ENCODE peak calls at places on chromosomes 16 and 17, in four cellular contexts. Q is A549, G is K562, W is HepG2. T is an unnamed sample.

GRCh38 chr16:69709456-69710084 is 16.8 kb downstream of the NQO1 start:
- DNase-seq in Q (peak), G (peak), W (peak), T (no peak)

GRCh38 chr16:71775949-71776348 is 32.7 kb downstream of the AP1G1 start:
- DNase-seq in Q (no peak), G (no peak), W (no peak), T (no peak)

GRCh38 chr17:56431736-56432135 is 161.8 kb upstream of the NOG start:
- DNase-seq in Q (no peak), G (no peak), W (no peak), T (no peak)

GRCh38 chr17:50117202-50118040 is 12.5 kb downstream of the SAMD14 start:
- DNase-seq in Q (peak), G (peak), W (peak), T (peak)

GRCh38 chr17:6019959-6020358 is 50.2 kb upstream of the WSCD1 start:
- DNase-seq in Q (no peak), G (peak), W (no peak), T (no peak)

GRCh38 chr17:45384047-45384799 is 48.4 kb downstream of the ARHGAP27 start:
- DNase-seq in Q (no peak), G (peak), W (no peak), T (no peak)

GRCh38 chr17:72711531-72712310 is 380.8 kb downstream of the SLC39A11 start:
- DNase-seq in Q (no peak), G (no peak), W (no peak), T (no peak)

GRCh38 chr16:15482068-15482747 is 47.8 kb downstream of the BMERB1 start:
- DNase-seq in Q (peak), G (peak), W (peak), T (peak)

GRCh38 chr17:34816806-34817205 is 144.5 kb downstream of the CCT6B start:
- DNase-seq in Q (no peak), G (no peak), W (no peak), T (no peak)

GRCh38 chr16:80231888-80232287 is 308.9 kb upstream of the DYNLRB2 start:
- DNase-seq in Q (no peak), G (no peak), W (peak), T (no peak)

GRCh38 chr17:78780335-78780734 is 1.7 kb downstream of the CYTH1 start:
- DNase-seq in Q (no peak), G (no peak), W (no peak), T (no peak)

GRCh38 chr17:20267459-20267842 is 199.9 kb downstream of the LGALS9B start:
- DNase-seq in Q (no peak), G (peak), W (no peak), T (no peak)

DNA sequence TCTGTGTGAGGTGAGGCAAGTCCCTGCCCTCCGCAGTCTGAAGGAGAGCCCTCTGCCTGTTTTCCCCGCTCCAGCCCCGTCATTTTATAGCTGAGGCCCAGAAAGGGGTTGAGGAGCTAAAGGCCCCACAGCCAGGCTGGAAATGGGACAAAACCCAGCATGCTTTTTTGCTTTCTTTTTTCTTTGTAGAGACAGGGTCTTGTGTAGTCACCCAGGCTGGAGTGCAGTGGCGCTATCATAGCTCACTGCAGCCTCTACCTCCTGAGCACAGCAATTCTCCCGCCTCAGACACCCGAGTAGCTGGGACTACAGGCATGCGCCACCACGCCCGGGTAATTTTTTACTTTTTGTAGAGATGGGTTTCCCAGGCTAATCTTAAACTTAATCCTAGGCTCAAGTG is 11.0 kb upstream of the LITAF start:
- DNase-seq in Q (no peak), G (no peak), W (no peak), T (no peak)
- TF ChIP-seq PHF8 in Q (no peak), G (no peak), W (no peak), T (no peak)

GRCh38 chr17:15649861-15650391 is 30.4 kb upstream of the FBXW10B start:
- DNase-seq in Q (peak), G (no peak), W (no peak), T (no peak)

GRCh38 chr17:15648384-15648783 is 28.9 kb upstream of the FBXW10B start:
- DNase-seq in Q (no peak), G (peak), W (no peak), T (no peak)

GRCh38 chr17:15652960-15653359 is 31.2 kb downstream of the TRIM16 start:
- DNase-seq in Q (no peak), G (no peak), W (no peak), T (no peak)

GRCh38 chr17:15651001-15651582 is 31.6 kb upstream of the FBXW10B start:
- DNase-seq in Q (no peak), G (no peak), W (no peak), T (no peak)

GRCh38 chr17:15651583-15652110 is 32.1 kb upstream of the FBXW10B start:
- DNase-seq in Q (peak), G (peak), W (peak), T (no peak)
- TF ChIP-seq PHF8 in Q (no peak), G (no peak), W (no peak), T (no peak)

DNA sequence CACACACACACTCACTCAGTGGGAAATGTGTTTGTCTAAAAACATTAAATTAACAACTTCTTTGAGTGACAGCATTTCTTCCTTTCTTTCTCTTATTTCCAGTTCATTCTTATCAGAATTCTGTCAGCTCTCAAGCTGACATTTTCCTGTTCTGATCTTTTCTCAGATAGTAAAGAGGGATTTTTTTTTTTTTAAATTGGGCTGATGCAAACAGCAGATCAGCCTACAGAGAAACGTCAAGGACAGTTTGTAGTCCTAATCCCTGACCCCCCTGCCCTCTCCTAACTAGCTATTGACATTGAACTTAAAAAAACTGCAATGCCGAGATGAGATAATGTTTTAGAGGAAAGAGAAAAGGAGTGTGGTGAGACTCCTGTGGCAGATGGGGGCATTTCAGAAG is 139.2 kb upstream of the ZFHX3 start:
- DNase-seq in Q (no peak), G (no peak), W (peak), T (no peak)
- TF ChIP-seq PHF8 in Q (no peak), G (no peak), W (no peak), T (no peak)

GRCh38 chr17:40431231-40431602 is 12.0 kb upstream of the IGFBP4 start:
- DNase-seq in Q (no peak), G (no peak), W (no peak), T (no peak)

GRCh38 chr17:40430272-40431230 is 12.7 kb upstream of the IGFBP4 start:
- DNase-seq in Q (no peak), G (no peak), W (no peak), T (no peak)

GRCh38 chr17:40436631-40437030 is 6.6 kb upstream of the IGFBP4 start:
- DNase-seq in Q (no peak), G (no peak), W (no peak), T (no peak)

GRCh38 chr17:40433551-40434384 is 9.5 kb upstream of the IGFBP4 start:
- DNase-seq in Q (peak), G (peak), W (no peak), T (no peak)

DNA sequence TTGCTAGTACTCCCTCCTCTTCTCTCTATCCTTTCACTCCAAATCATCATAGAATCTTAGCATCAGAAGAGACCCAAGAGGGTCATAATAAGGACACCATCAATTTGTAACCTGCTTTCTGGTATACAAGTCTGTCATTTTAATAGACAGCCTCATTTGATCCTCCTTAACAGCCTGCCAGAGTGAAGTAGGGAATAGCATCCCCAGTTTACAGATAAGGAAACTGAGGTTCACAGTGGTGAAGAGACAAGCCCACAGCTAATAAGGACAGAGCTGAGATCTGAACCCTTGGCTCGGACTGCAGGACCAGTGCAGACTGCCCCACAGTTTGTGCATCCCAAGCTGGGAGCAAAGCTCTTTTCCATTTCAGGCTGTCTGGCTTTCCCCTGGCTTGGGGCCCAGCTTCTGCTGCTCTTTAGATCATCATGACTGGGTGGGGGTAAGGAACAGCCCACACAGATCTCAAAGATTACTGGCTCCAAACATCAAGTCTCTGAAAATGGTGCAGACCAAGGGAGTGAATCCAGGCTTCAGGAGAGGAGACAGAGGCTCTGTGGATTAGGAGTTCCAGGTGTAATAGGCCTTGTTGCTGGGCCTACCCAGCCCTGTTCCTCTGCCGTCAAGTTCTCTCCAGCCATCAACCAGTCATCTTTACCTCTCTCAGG is 10.3 kb upstream of the IGFBP4 start:
- DNase-seq in Q (no peak), G (peak), W (no peak), T (no peak)
- TF ChIP-seq PHF8 in Q (no peak), G (no peak), W (no peak), T (no peak)

GRCh38 chr16:17176199-17176598 is 294.6 kb downstream of the XYLT1 start:
- DNase-seq in Q (no peak), G (no peak), W (no peak), T (no peak)

GRCh38 chr16:17177242-17177967 is 293.4 kb downstream of the XYLT1 start:
- DNase-seq in Q (no peak), G (no peak), W (no peak), T (no peak)

GRCh38 chr16:17173134-17173729 is 297.5 kb downstream of the XYLT1 start:
- DNase-seq in Q (no peak), G (no peak), W (peak), T (no peak)

DNA sequence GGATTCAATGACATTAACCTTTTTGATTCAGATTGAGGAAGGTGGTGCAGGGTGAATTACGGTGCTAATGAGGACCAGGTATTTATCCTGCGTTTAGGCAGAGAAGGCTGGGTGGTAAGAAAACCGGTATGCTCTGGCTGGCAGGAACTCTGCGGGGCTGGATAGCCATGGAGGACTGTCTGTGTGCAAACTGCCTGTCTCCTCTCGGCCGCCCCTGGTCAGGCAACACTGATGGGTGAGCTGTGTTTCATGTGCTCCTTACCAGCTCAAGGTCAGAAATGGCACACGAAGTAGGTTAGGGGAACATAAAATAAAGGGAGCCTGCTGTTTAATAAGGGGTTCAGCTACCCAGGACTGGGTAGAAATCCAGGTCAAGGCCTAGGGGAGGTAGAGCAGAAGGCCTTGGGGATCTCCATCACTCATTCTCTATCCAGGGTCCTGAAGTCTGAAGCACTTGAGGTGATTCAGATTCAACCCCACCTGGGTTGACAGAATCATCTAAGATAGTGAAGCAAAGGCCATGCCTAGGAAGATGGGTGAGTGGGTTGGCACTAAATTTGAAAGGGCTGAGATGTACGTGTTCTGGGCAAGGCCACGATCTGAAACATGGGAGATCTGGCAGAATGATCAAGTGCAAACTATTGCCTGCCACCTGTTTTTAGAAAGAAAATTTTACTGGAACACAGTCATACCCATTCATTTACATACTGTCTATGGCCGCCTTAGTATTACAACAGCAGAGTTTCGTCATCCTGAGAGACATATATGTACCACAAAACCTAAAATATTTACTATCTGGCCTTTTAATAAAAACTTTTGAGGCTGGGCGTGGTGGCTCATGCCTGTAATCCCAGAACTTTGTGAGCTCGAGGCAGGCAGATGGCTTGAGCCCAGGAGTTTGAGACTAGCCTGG is 292.5 kb downstream of the XYLT1 start:
- DNase-seq in Q (no peak), G (no peak), W (no peak), T (no peak)
- TF ChIP-seq PHF8 in Q (no peak), G (no peak), W (no peak), T (no peak)

GRCh38 chr16:53925011-53925410 is 221.1 kb downstream of the FTO start:
- DNase-seq in Q (no peak), G (no peak), W (peak), T (no peak)
- TF ChIP-seq PHF8 in Q (no peak), G (no peak), W (no peak), T (no peak)

DNA sequence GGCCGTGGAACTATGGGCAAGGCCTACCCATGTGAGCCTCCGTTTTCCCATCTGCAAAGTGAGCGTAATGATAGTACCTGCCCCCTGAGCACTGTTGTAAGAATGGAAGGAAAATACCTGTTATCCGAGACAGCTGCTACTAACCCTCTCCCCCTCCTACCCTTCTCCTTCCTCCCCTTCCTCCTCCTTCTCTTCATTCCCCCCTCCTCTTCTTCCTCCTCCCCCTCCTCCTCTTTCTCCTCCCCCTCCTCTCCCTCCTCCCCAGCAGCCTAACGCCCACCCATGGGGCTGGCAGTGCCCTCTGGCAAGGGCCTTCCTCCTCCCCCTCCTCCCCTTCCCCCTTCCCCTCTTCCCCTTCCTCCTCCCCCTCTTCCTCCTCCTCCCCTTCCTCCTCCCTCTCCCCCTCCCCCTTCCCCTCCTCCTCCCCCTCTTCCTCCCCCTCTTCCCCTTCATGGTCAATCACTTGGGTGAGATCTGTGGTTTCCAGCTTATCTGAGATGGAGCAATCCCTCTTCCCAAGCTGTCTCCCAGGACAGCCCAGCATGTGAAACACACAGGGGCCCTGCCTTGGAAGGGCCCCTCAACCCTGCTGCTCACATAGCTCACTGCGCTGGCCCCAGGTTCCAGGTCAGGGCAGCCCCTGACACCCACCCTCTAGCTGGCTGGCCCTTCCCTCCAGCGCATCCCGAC is 6.4 kb downstream of the ZFPM1 start:
- DNase-seq in Q (no peak), G (peak), W (no peak), T (no peak)
- TF ChIP-seq PHF8 in Q (no peak), G (no peak), W (no peak), T (no peak)

GRCh38 chr17:59815965-59816364 is 76.8 kb downstream of the TUBD1 start:
- DNase-seq in Q (no peak), G (no peak), W (no peak), T (no peak)
- TF ChIP-seq PHF8 in Q (no peak), G (no peak), W (no peak), T (no peak)

GRCh38 chr17:60168654-60169053 is 18.9 kb downstream of the CA4 start:
- DNase-seq in Q (no peak), G (no peak), W (no peak), T (no peak)

GRCh38 chr17:60170835-60171752 is 21.3 kb downstream of the CA4 start:
- DNase-seq in Q (no peak), G (no peak), W (no peak), T (no peak)

GRCh38 chr17:60167095-60167741 is 17.4 kb downstream of the CA4 start:
- DNase-seq in Q (no peak), G (no peak), W (no peak), T (no peak)

GRCh38 chr17:60171753-60172079 is 21.9 kb downstream of the CA4 start:
- DNase-seq in Q (no peak), G (no peak), W (peak), T (no peak)

DNA sequence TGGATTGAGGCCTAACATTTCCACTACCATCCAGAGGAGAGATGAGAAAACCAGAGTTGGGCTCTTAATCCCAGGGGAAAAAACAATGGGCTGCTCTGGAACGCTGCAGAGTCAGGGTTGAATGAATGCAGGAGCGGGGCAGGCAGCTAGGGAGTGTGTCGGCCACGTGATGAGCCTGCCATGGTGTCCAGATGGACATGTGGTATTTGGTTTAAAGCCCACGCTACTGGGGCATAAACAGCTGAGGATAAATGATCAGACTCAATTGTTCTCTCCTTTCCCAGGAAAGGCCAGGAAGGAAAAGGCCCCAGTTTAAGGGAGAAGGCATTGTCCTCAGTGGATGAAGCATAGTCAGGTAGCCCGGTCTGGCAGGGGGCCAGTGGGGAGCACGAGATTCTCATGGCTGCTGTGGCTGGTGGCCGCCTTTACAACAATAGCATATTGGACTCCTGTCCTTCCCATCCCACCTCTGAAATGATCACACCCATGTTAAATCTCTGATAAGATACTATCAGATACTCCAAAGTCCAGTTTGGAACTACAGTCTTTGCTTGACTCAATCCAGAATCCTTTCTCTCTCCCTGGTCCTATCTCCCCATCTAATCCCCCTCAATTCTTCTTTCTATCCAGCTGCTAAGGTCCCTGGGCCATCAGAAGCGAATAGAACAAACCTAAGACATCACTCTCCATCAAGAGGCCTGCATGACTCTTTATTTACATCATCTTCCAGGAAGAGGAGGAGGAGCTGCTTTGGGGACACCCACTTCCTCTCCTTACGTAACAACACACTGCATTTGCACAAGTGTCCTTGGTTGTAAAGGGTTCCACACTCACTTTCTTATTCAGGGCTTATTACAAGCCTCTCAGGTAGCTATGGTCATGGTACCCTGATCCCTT is 20.4 kb downstream of the CA4 start:
- DNase-seq in Q (no peak), G (no peak), W (peak), T (no peak)
- TF ChIP-seq PHF8 in Q (no peak), G (no peak), W (no peak), T (no peak)

T was measured in H1.